ENCODE peak calls at places on chromosome 22, in nine cellular contexts. A is SHP77; K is MCF 10A; T is NCI-H1417; S is activated CD4-positive, alpha-beta T cell treated with anti-CD3 and anti-CD28 coated beads, Interleukin-2, amount 10 ng/mL, durations not matched to agents 7 days and 5 days; E is DMS153; G is T-helper 2 cell; D is endodermal cell; I is naive thymus-derived CD8-positive, alpha-beta T cell. H is an unnamed sample.

GRCh38 chr22:21937041-21937820 is 15.4 kb downstream of the PPM1F start:
- DNase-seq in A (no peak), K (peak), T (no peak), S (no peak), E (no peak), G (no peak), D (no peak), I (no peak), H (no peak)

GRCh38 chr22:30502153-30502552 is 3.3 kb downstream of the SEC14L4 start:
- DNase-seq in A (no peak), K (no peak), T (no peak), S (no peak), E (no peak), G (no peak), D (no peak), I (no peak), H (no peak)

GRCh38 chr22:37932821-37933578 is 20.4 kb downstream of the C22orf23 start:
- DNase-seq in A (peak), K (peak), T (no peak), S (no peak), E (no peak), G (no peak), D (no peak), I (no peak), H (no peak)

GRCh38 chr22:22573047-22573889 is 14.2 kb upstream of the PRAME start:
- DNase-seq in A (no peak), K (no peak), T (no peak), S (no peak), E (no peak), G (no peak), D (peak), I (no peak), H (no peak)

GRCh38 chr22:44074286-44074984 is 50.3 kb downstream of the PARVB start:
- DNase-seq in A (no peak), K (no peak), T (no peak), S (no peak), E (no peak), G (no peak), D (no peak), I (no peak), H (no peak)

GRCh38 chr22:48906177-48906835 is 921.4 kb downstream of the BRD1 start:
- DNase-seq in A (no peak), K (no peak), T (no peak), S (no peak), E (no peak), G (no peak), D (peak), I (no peak), H (no peak)

GRCh38 chr22:50185384-50186087 is at the start of gene TRABD:
- DNase-seq in A (peak), K (peak), T (peak), S (peak), E (peak), G (peak), D (peak), I (peak), H (peak)

GRCh38 chr22:42635531-42635930 is 4.9 kb downstream of the ATP5MGL start:
- DNase-seq in A (no peak), K (peak), T (no peak), S (no peak), E (no peak), G (no peak), D (no peak), I (no peak), H (no peak)

GRCh38 chr22:44383071-44383575 is 70.4 kb upstream of the SHISAL1 start:
- DNase-seq in A (no peak), K (no peak), T (no peak), S (no peak), E (no peak), G (no peak), D (no peak), I (no peak), H (no peak)

GRCh38 chr22:40345271-40345670 is 1.0 kb upstream of the ADSL start:
- DNase-seq in A (peak), K (peak), T (no peak), S (peak), E (no peak), G (peak), D (no peak), I (no peak), H (peak)

GRCh38 chr22:40383905-40384304 is 13.5 kb downstream of the SGSM3 start:
- DNase-seq in A (no peak), K (peak), T (no peak), S (no peak), E (no peak), G (no peak), D (no peak), I (no peak), H (no peak)

GRCh38 chr22:26768986-26769385 is 111.6 kb downstream of the MIAT start:
- DNase-seq in A (no peak), K (no peak), T (no peak), S (no peak), E (no peak), G (no peak), D (no peak), I (no peak), H (no peak)

GRCh38 chr22:25514436-25514835 is 50.0 kb upstream of the GRK3 start:
- DNase-seq in A (no peak), K (peak), T (no peak), S (no peak), E (no peak), G (no peak), D (peak), I (no peak), H (no peak)

GRCh38 chr22:39226353-39226752 is 18.4 kb downstream of the PDGFB start:
- DNase-seq in A (no peak), K (no peak), T (no peak), S (no peak), E (no peak), G (no peak), D (no peak), I (no peak), H (no peak)

GRCh38 chr22:39808087-39808486 is 85.5 kb downstream of the ENTHD1 start:
- DNase-seq in A (peak), K (peak), T (no peak), S (no peak), E (no peak), G (no peak), D (peak), I (no peak), H (peak)

GRCh38 chr22:24578355-24579241 is 14.3 kb downstream of the LRRC75B start:
- DNase-seq in A (no peak), K (no peak), T (no peak), S (no peak), E (peak), G (no peak), D (no peak), I (no peak), H (no peak)

GRCh38 chr22:43435851-43436535 is 24.2 kb downstream of the MPPED1 start:
- DNase-seq in A (peak), K (peak), T (peak), S (no peak), E (peak), G (no peak), D (no peak), I (no peak), H (no peak)

GRCh38 chr22:31099841-31100761 is 7.3 kb downstream of the SELENOM start:
- DNase-seq in A (no peak), K (no peak), T (no peak), S (no peak), E (no peak), G (no peak), D (peak), I (no peak), H (no peak)

GRCh38 chr22:19657252-19658056 is 56.8 kb upstream of the SEPTIN5 start:
- DNase-seq in A (no peak), K (no peak), T (no peak), S (no peak), E (no peak), G (no peak), D (peak), I (no peak), H (no peak)